ENCODE peak calls at places on chromosome 9, in four cellular contexts. One of them, this sample, is unnamed.

GRCh38 chr9:4678679-4679267 is 596 bp upstream of the CDC37L1 start:
- DNase-seq in heart right ventricle: no peak
- DNase-seq in foreskin keratinocyte: no peak
- DNase-seq in CD8-positive, alpha-beta T cell: no peak
- DNase-seq in this sample: no peak

GRCh38 chr9:79020266-79020665 is 551.5 kb upstream of the TLE4 start:
- DNase-seq in heart right ventricle: no peak
- DNase-seq in foreskin keratinocyte: no peak
- DNase-seq in CD8-positive, alpha-beta T cell: no peak
- DNase-seq in this sample: no peak

GRCh38 chr9:107624216-107624948 is 134.8 kb upstream of the KLF4 start:
- DNase-seq in CD8-positive, alpha-beta T cell: no peak
- DNase-seq in foreskin keratinocyte: peak
- DNase-seq in heart right ventricle: no peak
- DNase-seq in this sample: no peak

GRCh38 chr9:93642961-93643360 is 66.6 kb downstream of the PHF2 start:
- DNase-seq in foreskin keratinocyte: no peak
- DNase-seq in CD8-positive, alpha-beta T cell: no peak
- DNase-seq in heart right ventricle: no peak
- DNase-seq in this sample: no peak

GRCh38 chr9:94859226-94859625 is 132.7 kb downstream of the AOPEP start:
- DNase-seq in CD8-positive, alpha-beta T cell: no peak
- DNase-seq in heart right ventricle: no peak
- DNase-seq in foreskin keratinocyte: no peak
- DNase-seq in this sample: no peak

GRCh38 chr9:87212563-87213154 is 265.4 kb upstream of the GAS1 start:
- DNase-seq in foreskin keratinocyte: peak
- DNase-seq in heart right ventricle: no peak
- DNase-seq in CD8-positive, alpha-beta T cell: no peak
- DNase-seq in this sample: no peak

GRCh38 chr9:98640394-98640793 is 68.3 kb downstream of the GABBR2 start:
- DNase-seq in foreskin keratinocyte: no peak
- DNase-seq in heart right ventricle: no peak
- DNase-seq in CD8-positive, alpha-beta T cell: no peak
- DNase-seq in this sample: no peak

GRCh38 chr9:3850083-3850482 is 324.3 kb upstream of the RFX3 start:
- DNase-seq in heart right ventricle: no peak
- DNase-seq in foreskin keratinocyte: no peak
- DNase-seq in CD8-positive, alpha-beta T cell: no peak
- DNase-seq in this sample: no peak

GRCh38 chr9:132955768-132956167 is 11.4 kb upstream of the TSC1 start:
- DNase-seq in foreskin keratinocyte: no peak
- DNase-seq in heart right ventricle: no peak
- DNase-seq in CD8-positive, alpha-beta T cell: no peak
- DNase-seq in this sample: no peak

GRCh38 chr9:85536076-85536475 is 205.7 kb downstream of the AGTPBP1 start:
- DNase-seq in foreskin keratinocyte: peak
- DNase-seq in heart right ventricle: no peak
- DNase-seq in CD8-positive, alpha-beta T cell: no peak
- DNase-seq in this sample: no peak

GRCh38 chr9:122370869-122371467 is at the start of gene PTGS1:
- DNase-seq in CD8-positive, alpha-beta T cell: no peak
- DNase-seq in heart right ventricle: peak
- DNase-seq in foreskin keratinocyte: no peak
- DNase-seq in this sample: no peak

GRCh38 chr9:38417003-38417965 is 7.0 kb downstream of the IGFBPL1 start:
- DNase-seq in foreskin keratinocyte: no peak
- DNase-seq in CD8-positive, alpha-beta T cell: no peak
- DNase-seq in heart right ventricle: no peak
- DNase-seq in this sample: no peak

GRCh38 chr9:15512889-15513288 is 2.1 kb upstream of the PSIP1 start:
- DNase-seq in CD8-positive, alpha-beta T cell: no peak
- DNase-seq in heart right ventricle: no peak
- DNase-seq in foreskin keratinocyte: no peak
- DNase-seq in this sample: no peak

GRCh38 chr9:14315754-14316573 is 2.0 kb upstream of the NFIB start:
- DNase-seq in heart right ventricle: peak
- DNase-seq in CD8-positive, alpha-beta T cell: no peak
- DNase-seq in foreskin keratinocyte: peak
- DNase-seq in this sample: no peak

GRCh38 chr9:121945281-121945680 is 147.8 kb downstream of the TTLL11 start:
- DNase-seq in foreskin keratinocyte: no peak
- DNase-seq in heart right ventricle: no peak
- DNase-seq in CD8-positive, alpha-beta T cell: no peak
- DNase-seq in this sample: no peak

GRCh38 chr9:134434896-134435506 is 108.7 kb downstream of the RXRA start:
- DNase-seq in heart right ventricle: peak
- DNase-seq in foreskin keratinocyte: peak
- DNase-seq in CD8-positive, alpha-beta T cell: no peak
- DNase-seq in this sample: peak

GRCh38 chr9:135147473-135147805 is 60.0 kb downstream of the OLFM1 start:
- DNase-seq in heart right ventricle: no peak
- DNase-seq in foreskin keratinocyte: no peak
- DNase-seq in CD8-positive, alpha-beta T cell: no peak
- DNase-seq in this sample: no peak

GRCh38 chr9:36292641-36293040 is 34.4 kb upstream of the GNE start:
- DNase-seq in heart right ventricle: no peak
- DNase-seq in foreskin keratinocyte: no peak
- DNase-seq in CD8-positive, alpha-beta T cell: no peak
- DNase-seq in this sample: no peak

GRCh38 chr9:122348288-122348777 is 22.5 kb upstream of the PTGS1 start:
- DNase-seq in CD8-positive, alpha-beta T cell: no peak
- DNase-seq in foreskin keratinocyte: no peak
- DNase-seq in heart right ventricle: no peak
- DNase-seq in this sample: no peak

GRCh38 chr9:69174645-69175487 is 789 bp downstream of the TJP2 start:
- DNase-seq in foreskin keratinocyte: peak
- DNase-seq in CD8-positive, alpha-beta T cell: no peak
- DNase-seq in heart right ventricle: no peak
- DNase-seq in this sample: no peak

GRCh38 chr9:99340281-99340680 is 118.2 kb downstream of the SEC61B start:
- DNase-seq in CD8-positive, alpha-beta T cell: no peak
- DNase-seq in foreskin keratinocyte: no peak
- DNase-seq in heart right ventricle: no peak
- DNase-seq in this sample: no peak

GRCh38 chr9:38046669-38047300 is 22.2 kb downstream of the SHB start:
- DNase-seq in heart right ventricle: no peak
- DNase-seq in CD8-positive, alpha-beta T cell: no peak
- DNase-seq in foreskin keratinocyte: peak
- DNase-seq in this sample: no peak

GRCh38 chr9:95776131-95776530 is 99.4 kb upstream of the ERCC6L2 start:
- DNase-seq in foreskin keratinocyte: no peak
- DNase-seq in CD8-positive, alpha-beta T cell: no peak
- DNase-seq in heart right ventricle: no peak
- DNase-seq in this sample: no peak

GRCh38 chr9:87342743-87343142 is 154.9 kb upstream of the DAPK1 start:
- DNase-seq in heart right ventricle: peak
- DNase-seq in CD8-positive, alpha-beta T cell: no peak
- DNase-seq in foreskin keratinocyte: no peak
- DNase-seq in this sample: no peak

GRCh38 chr9:134396825-134397224 is 70.6 kb downstream of the RXRA start:
- DNase-seq in foreskin keratinocyte: no peak
- DNase-seq in CD8-positive, alpha-beta T cell: peak
- DNase-seq in heart right ventricle: no peak
- DNase-seq in this sample: no peak

GRCh38 chr9:113220467-113221002 is 542 bp downstream of the FKBP15 start:
- DNase-seq in foreskin keratinocyte: peak
- DNase-seq in CD8-positive, alpha-beta T cell: no peak
- DNase-seq in heart right ventricle: no peak
- DNase-seq in this sample: no peak

GRCh38 chr9:89522261-89522978 is 24.5 kb upstream of the SEMA4D start:
- DNase-seq in CD8-positive, alpha-beta T cell: peak
- DNase-seq in heart right ventricle: no peak
- DNase-seq in foreskin keratinocyte: no peak
- DNase-seq in this sample: no peak

GRCh38 chr9:13688990-13689600 is 409.6 kb upstream of the MPDZ start:
- DNase-seq in heart right ventricle: no peak
- DNase-seq in foreskin keratinocyte: peak
- DNase-seq in CD8-positive, alpha-beta T cell: no peak
- DNase-seq in this sample: no peak

GRCh38 chr9:96884443-96884842 is 30.1 kb upstream of the ZNF782 start:
- DNase-seq in CD8-positive, alpha-beta T cell: no peak
- DNase-seq in heart right ventricle: no peak
- DNase-seq in foreskin keratinocyte: peak
- DNase-seq in this sample: no peak

GRCh38 chr9:108374606-108375005 is 481.2 kb downstream of the ACTL7B start:
- DNase-seq in heart right ventricle: no peak
- DNase-seq in CD8-positive, alpha-beta T cell: no peak
- DNase-seq in foreskin keratinocyte: peak
- DNase-seq in this sample: no peak

GRCh38 chr9:24801344-24801743 is 255.6 kb upstream of the IZUMO3 start:
- DNase-seq in CD8-positive, alpha-beta T cell: no peak
- DNase-seq in heart right ventricle: no peak
- DNase-seq in foreskin keratinocyte: peak
- DNase-seq in this sample: no peak

GRCh38 chr9:112103405-112103804 is 71.7 kb downstream of the SUSD1 start:
- DNase-seq in foreskin keratinocyte: no peak
- DNase-seq in heart right ventricle: no peak
- DNase-seq in CD8-positive, alpha-beta T cell: no peak
- DNase-seq in this sample: peak

GRCh38 chr9:136840877-136841645 is 1.2 kb upstream of the AJM1 start:
- DNase-seq in CD8-positive, alpha-beta T cell: no peak
- DNase-seq in heart right ventricle: no peak
- DNase-seq in foreskin keratinocyte: peak
- DNase-seq in this sample: peak

GRCh38 chr9:136838314-136839228 is 3.7 kb upstream of the AJM1 start:
- DNase-seq in foreskin keratinocyte: no peak
- DNase-seq in heart right ventricle: peak
- DNase-seq in CD8-positive, alpha-beta T cell: peak
- DNase-seq in this sample: no peak

GRCh38 chr9:136837146-136837855 is 5.0 kb upstream of the AJM1 start:
- DNase-seq in foreskin keratinocyte: no peak
- DNase-seq in heart right ventricle: peak
- DNase-seq in CD8-positive, alpha-beta T cell: peak
- DNase-seq in this sample: no peak

GRCh38 chr9:136839229-136840139 is 2.8 kb upstream of the AJM1 start:
- DNase-seq in foreskin keratinocyte: no peak
- DNase-seq in CD8-positive, alpha-beta T cell: peak
- DNase-seq in heart right ventricle: peak
- DNase-seq in this sample: no peak

GRCh38 chr9:136840140-136840876 is 2.0 kb upstream of the AJM1 start:
- DNase-seq in foreskin keratinocyte: no peak
- DNase-seq in CD8-positive, alpha-beta T cell: peak
- DNase-seq in heart right ventricle: no peak
- DNase-seq in this sample: no peak
- H3K27ac ChIP-seq in foreskin keratinocyte: no peak
- H3K27ac ChIP-seq in CD8-positive, alpha-beta T cell: no peak
- H3K27ac ChIP-seq in heart right ventricle: no peak
- H3K27ac ChIP-seq in this sample: peak

DNA sequence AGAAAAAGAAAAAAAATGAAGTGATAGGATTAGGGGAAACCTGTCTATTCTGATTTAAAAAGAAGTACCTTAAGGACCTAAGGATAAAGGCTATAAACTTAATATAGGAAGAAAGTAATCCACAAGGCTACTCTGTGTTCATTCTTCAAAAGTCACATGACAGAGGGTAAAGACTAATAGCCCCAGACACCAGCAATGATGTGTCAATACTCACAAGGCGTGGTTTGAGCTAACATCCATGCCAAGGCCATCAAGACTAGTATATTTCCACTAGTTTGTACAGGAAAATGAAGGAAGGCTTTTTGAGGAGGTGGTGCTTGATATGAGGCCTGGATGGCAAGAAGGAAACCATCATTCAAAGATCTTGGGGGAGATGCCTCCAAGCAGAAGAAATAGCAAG is 49.7 kb upstream of the TEX48 start:
- DNase-seq in CD8-positive, alpha-beta T cell: no peak
- DNase-seq in foreskin keratinocyte: no peak
- DNase-seq in heart right ventricle: no peak
- DNase-seq in this sample: no peak
- H3K27ac ChIP-seq in CD8-positive, alpha-beta T cell: no peak
- H3K27ac ChIP-seq in foreskin keratinocyte: peak
- H3K27ac ChIP-seq in heart right ventricle: no peak
- H3K27ac ChIP-seq in this sample: no peak

DNA sequence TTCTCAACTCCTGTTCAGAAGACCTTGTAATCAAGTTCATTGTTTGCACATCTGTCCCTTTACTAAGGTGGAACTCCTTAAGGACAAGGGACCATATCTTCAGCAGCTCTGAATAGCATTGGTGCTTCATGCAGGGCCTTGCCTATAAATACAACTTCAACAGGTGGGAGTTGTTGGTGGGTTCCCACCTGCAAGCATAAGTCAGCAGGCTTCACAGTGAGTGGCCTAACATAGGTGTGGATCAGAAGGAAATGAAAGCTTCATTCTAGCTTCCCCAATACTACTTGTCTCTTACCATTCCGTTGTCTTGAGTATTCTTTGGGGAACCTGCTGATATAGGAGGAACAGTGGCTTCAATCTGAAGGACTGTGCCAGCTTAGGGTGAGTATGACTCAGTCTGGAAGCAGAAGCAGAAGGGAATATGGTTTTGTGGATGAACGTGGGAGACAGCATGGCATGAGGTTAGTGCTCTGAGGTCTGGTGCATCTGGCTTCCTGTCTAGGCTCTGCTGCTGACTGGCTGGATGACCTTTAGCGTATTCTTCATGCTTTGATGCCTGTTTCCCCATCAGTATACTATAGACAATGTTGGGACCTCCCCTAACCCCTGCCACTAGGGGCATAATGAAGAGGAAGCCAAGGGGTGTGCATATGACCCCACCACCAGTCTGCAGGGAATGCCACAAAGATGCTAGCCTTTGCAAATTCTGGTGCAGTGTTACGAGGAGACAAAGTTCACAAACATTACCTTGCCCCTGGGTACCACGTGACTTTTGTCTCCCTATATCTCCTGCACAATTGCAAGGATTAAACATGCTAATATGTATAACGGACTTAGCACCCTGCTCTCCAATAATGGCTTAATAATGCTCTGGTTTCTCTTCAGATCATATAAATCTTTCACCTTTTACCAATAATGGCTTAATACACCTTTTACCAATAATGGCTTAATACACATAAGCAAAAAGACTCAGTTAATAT is 192.3 kb downstream of the PALM2AKAP2 start:
- DNase-seq in heart right ventricle: no peak
- DNase-seq in CD8-positive, alpha-beta T cell: no peak
- DNase-seq in foreskin keratinocyte: no peak
- DNase-seq in this sample: peak
- H3K27ac ChIP-seq in heart right ventricle: peak
- H3K27ac ChIP-seq in CD8-positive, alpha-beta T cell: no peak
- H3K27ac ChIP-seq in foreskin keratinocyte: no peak
- H3K27ac ChIP-seq in this sample: no peak

GRCh38 chr9:124766326-124766725 is 4.8 kb downstream of the NR6A1 start:
- DNase-seq in CD8-positive, alpha-beta T cell: no peak
- DNase-seq in foreskin keratinocyte: no peak
- DNase-seq in heart right ventricle: no peak
- DNase-seq in this sample: no peak
- H3K27ac ChIP-seq in CD8-positive, alpha-beta T cell: no peak
- H3K27ac ChIP-seq in foreskin keratinocyte: no peak
- H3K27ac ChIP-seq in heart right ventricle: no peak
- H3K27ac ChIP-seq in this sample: no peak

DNA sequence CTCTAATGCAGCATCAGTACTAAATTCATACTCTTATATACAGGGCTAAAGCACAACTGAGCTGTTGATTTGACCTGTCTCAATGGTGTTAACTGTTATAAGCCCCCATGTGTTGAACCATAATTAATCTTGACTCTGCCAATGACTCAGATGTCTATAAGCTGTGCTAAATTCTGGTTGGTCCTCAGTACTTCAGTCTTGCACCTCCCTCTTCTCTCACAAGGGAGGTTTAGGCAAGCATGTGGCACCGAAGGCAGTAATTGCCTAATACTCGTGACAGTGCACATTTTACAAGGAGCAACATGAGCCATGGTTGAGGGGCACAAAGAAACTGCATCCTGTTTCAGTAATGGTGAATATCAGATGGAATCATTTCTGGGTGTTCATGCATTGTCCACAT is 255.9 kb downstream of the TRPM3 start:
- DNase-seq in CD8-positive, alpha-beta T cell: no peak
- DNase-seq in heart right ventricle: no peak
- DNase-seq in foreskin keratinocyte: no peak
- DNase-seq in this sample: no peak
- H3K27ac ChIP-seq in CD8-positive, alpha-beta T cell: no peak
- H3K27ac ChIP-seq in heart right ventricle: no peak
- H3K27ac ChIP-seq in foreskin keratinocyte: no peak
- H3K27ac ChIP-seq in this sample: no peak

This sample was measured in caudate nucleus.